ENCODE peak calls at places on chromosomes 11 and 22, in ten cellular contexts. L is mammary epithelial cell, Y is lower leg skin, B is astrocyte of the spinal cord, H is colonic mucosa, G is retinal pigment epithelial cell, U is epithelial cell of esophagus, D is left ventricle myocardium inferior, E is ascending aorta, N is coronary artery. M is an unnamed sample.

GRCh38 chr11:67615455-67616430 is 9.0 kb downstream of the NDUFV1 start:
- DNase-seq in L (no peak), Y (no peak), B (no peak), H (peak), G (no peak), U (peak), D (no peak), E (no peak), N (peak), M (peak)

GRCh38 chr11:69657456-69657910 is 16.5 kb downstream of the CCND1 start:
- DNase-seq in L (no peak), Y (peak), B (no peak), H (no peak), G (no peak), U (no peak), D (no peak), E (no peak), N (no peak), M (no peak)

GRCh38 chr22:28123989-28124766 is 205.1 kb upstream of the PITPNB start:
- DNase-seq in L (no peak), Y (no peak), B (no peak), H (no peak), G (no peak), U (peak), D (no peak), E (no peak), N (no peak), M (no peak)

GRCh38 chr11:129315781-129316579 is 59.7 kb upstream of the BARX2 start:
- DNase-seq in L (peak), Y (peak), B (no peak), H (peak), G (no peak), U (peak), D (no peak), E (no peak), N (no peak), M (no peak)

GRCh38 chr22:38758276-38758945 is 2.6 kb upstream of the SUN2 start:
- DNase-seq in L (no peak), Y (no peak), B (no peak), H (no peak), G (no peak), U (no peak), D (no peak), E (no peak), N (no peak), M (no peak)

GRCh38 chr22:29309332-29310064 is 3.0 kb downstream of the GAS2L1 start:
- DNase-seq in L (no peak), Y (peak), B (peak), H (peak), G (no peak), U (no peak), D (peak), E (no peak), N (peak), M (no peak)

GRCh38 chr11:127651888-127652221 is 651.3 kb upstream of the KIRREL3 start:
- DNase-seq in L (peak), Y (no peak), B (no peak), H (no peak), G (no peak), U (no peak), D (no peak), E (no peak), N (no peak), M (no peak)

GRCh38 chr11:122046846-122047245 is 69.2 kb downstream of the BLID start:
- DNase-seq in L (no peak), Y (no peak), B (peak), H (no peak), G (no peak), U (peak), D (no peak), E (no peak), N (peak), M (peak)

GRCh38 chr11:110712643-110713468 is 619 bp upstream of the ARHGAP20 start:
- DNase-seq in L (peak), Y (no peak), B (peak), H (peak), G (no peak), U (peak), D (no peak), E (no peak), N (peak), M (peak)

GRCh38 chr22:24506802-24507438 is 11.8 kb downstream of the UPB1 start:
- DNase-seq in L (no peak), Y (no peak), B (no peak), H (no peak), G (no peak), U (peak), D (no peak), E (no peak), N (no peak), M (peak)

GRCh38 chr11:1786466-1786865 is 22.7 kb upstream of the CTSD start:
- DNase-seq in L (no peak), Y (peak), B (no peak), H (no peak), G (peak), U (no peak), D (no peak), E (no peak), N (no peak), M (no peak)

GRCh38 chr11:57460756-57461749 is 725 bp downstream of the RTN4RL2 start:
- DNase-seq in L (no peak), Y (no peak), B (no peak), H (no peak), G (no peak), U (no peak), D (no peak), E (no peak), N (no peak), M (no peak)

GRCh38 chr22:31488988-31489617 is 539 bp downstream of the EIF4ENIF1 start:
- DNase-seq in L (peak), Y (peak), B (peak), H (peak), G (no peak), U (peak), D (peak), E (no peak), N (peak), M (no peak)

GRCh38 chr11:73327812-73328364 is 19.8 kb downstream of the ARHGEF17 start:
- DNase-seq in L (no peak), Y (no peak), B (no peak), H (no peak), G (no peak), U (no peak), D (no peak), E (no peak), N (no peak), M (no peak)

GRCh38 chr11:76025817-76026216 is 180.5 kb downstream of the WNT11 start:
- DNase-seq in L (no peak), Y (no peak), B (no peak), H (no peak), G (no peak), U (no peak), D (no peak), E (no peak), N (no peak), M (no peak)

GRCh38 chr11:64856382-64857227 is 12.2 kb upstream of the CDC42BPG start:
- DNase-seq in L (peak), Y (peak), B (peak), H (peak), G (no peak), U (peak), D (no peak), E (peak), N (peak), M (peak)

GRCh38 chr11:61342207-61342803 is 9.3 kb downstream of the TKFC start:
- DNase-seq in L (no peak), Y (peak), B (no peak), H (no peak), G (no peak), U (no peak), D (no peak), E (no peak), N (no peak), M (peak)

GRCh38 chr22:40193429-40194421 is 16.0 kb downstream of the TNRC6B start:
- DNase-seq in L (no peak), Y (peak), B (peak), H (no peak), G (no peak), U (peak), D (no peak), E (no peak), N (peak), M (peak)

GRCh38 chr11:46239801-46240061 is 37.7 kb upstream of the CREB3L1 start:
- DNase-seq in L (no peak), Y (no peak), B (peak), H (no peak), G (peak), U (peak), D (no peak), E (no peak), N (no peak), M (peak)

GRCh38 chr11:81644239-81644840 is 1089.3 kb downstream of the FAM181B start:
- DNase-seq in L (peak), Y (no peak), B (peak), H (no peak), G (no peak), U (peak), D (no peak), E (no peak), N (no peak), M (peak)

GRCh38 chr22:45101828-45102227 is 61.9 kb upstream of the NUP50 start:
- DNase-seq in L (peak), Y (peak), B (peak), H (peak), G (no peak), U (peak), D (peak), E (no peak), N (no peak), M (peak)

GRCh38 chr11:125343086-125343731 is 152.9 kb downstream of the FEZ1 start:
- DNase-seq in L (no peak), Y (no peak), B (no peak), H (no peak), G (no peak), U (no peak), D (no peak), E (no peak), N (no peak), M (no peak)

GRCh38 chr11:122209619-122210377 is 93.8 kb upstream of the BLID start:
- DNase-seq in L (no peak), Y (peak), B (peak), H (peak), G (peak), U (peak), D (peak), E (no peak), N (peak), M (peak)

GRCh38 chr22:48895341-48895740 is 932.3 kb downstream of the BRD1 start:
- DNase-seq in L (no peak), Y (no peak), B (no peak), H (peak), G (no peak), U (no peak), D (no peak), E (no peak), N (peak), M (no peak)

GRCh38 chr11:47391077-47391583 is 12.8 kb upstream of the SPI1 start:
- DNase-seq in L (no peak), Y (no peak), B (no peak), H (no peak), G (no peak), U (no peak), D (peak), E (no peak), N (no peak), M (no peak)

GRCh38 chr11:1784761-1785650 is 21.3 kb upstream of the CTSD start:
- DNase-seq in L (no peak), Y (peak), B (no peak), H (no peak), G (no peak), U (no peak), D (no peak), E (no peak), N (no peak), M (no peak)

GRCh38 chr11:419248-420005 is 4.6 kb upstream of the SIGIRR start:
- DNase-seq in L (no peak), Y (no peak), B (no peak), H (no peak), G (no peak), U (no peak), D (no peak), E (peak), N (no peak), M (no peak)

GRCh38 chr11:2942447-2942846 is 13.2 kb upstream of the PHLDA2 start:
- DNase-seq in L (no peak), Y (no peak), B (no peak), H (no peak), G (no peak), U (no peak), D (no peak), E (no peak), N (no peak), M (no peak)

GRCh38 chr11:69080361-69080973 is 31.7 kb downstream of the TPCN2 start:
- DNase-seq in L (peak), Y (no peak), B (peak), H (no peak), G (no peak), U (peak), D (no peak), E (no peak), N (no peak), M (peak)

GRCh38 chr11:12163181-12163841 is 52.9 kb downstream of the MICAL2 start:
- DNase-seq in L (peak), Y (peak), B (peak), H (peak), G (peak), U (peak), D (peak), E (no peak), N (peak), M (peak)

GRCh38 chr11:62264004-62264403 is 6.0 kb upstream of the SCGB2A2 start:
- DNase-seq in L (no peak), Y (no peak), B (peak), H (no peak), G (no peak), U (peak), D (no peak), E (no peak), N (no peak), M (peak)

GRCh38 chr11:66510271-66510989 is at the start of gene BBS1:
- DNase-seq in L (peak), Y (peak), B (peak), H (peak), G (peak), U (peak), D (peak), E (peak), N (peak), M (peak)

GRCh38 chr11:102177126-102177525 is 66.9 kb downstream of the YAP1 start:
- DNase-seq in L (no peak), Y (no peak), B (no peak), H (no peak), G (no peak), U (no peak), D (no peak), E (no peak), N (no peak), M (peak)

GRCh38 chr11:128691802-128692749 is 1.8 kb upstream of the FLI1 start:
- DNase-seq in L (no peak), Y (no peak), B (no peak), H (no peak), G (no peak), U (no peak), D (no peak), E (no peak), N (no peak), M (no peak)

GRCh38 chr11:94845622-94846021 is 77.5 kb downstream of the AMOTL1 start:
- DNase-seq in L (peak), Y (no peak), B (peak), H (no peak), G (no peak), U (peak), D (no peak), E (no peak), N (no peak), M (peak)

GRCh38 chr11:45678962-45679361 is 13.5 kb upstream of the CHST1 start:
- DNase-seq in L (no peak), Y (no peak), B (no peak), H (no peak), G (no peak), U (no peak), D (no peak), E (no peak), N (no peak), M (no peak)

GRCh38 chr22:31526275-31526674 is 29.9 kb downstream of the SFI1 start:
- DNase-seq in L (no peak), Y (peak), B (no peak), H (no peak), G (no peak), U (no peak), D (no peak), E (no peak), N (no peak), M (no peak)

GRCh38 chr22:31490496-31490925 is 869 bp upstream of the EIF4ENIF1 start:
- DNase-seq in L (peak), Y (peak), B (no peak), H (peak), G (peak), U (peak), D (peak), E (peak), N (no peak), M (peak)

GRCh38 chr11:119481667-119482400 is 58.9 kb upstream of the THY1 start:
- DNase-seq in L (no peak), Y (peak), B (no peak), H (no peak), G (no peak), U (no peak), D (no peak), E (no peak), N (peak), M (no peak)

GRCh38 chr11:119478711-119479285 is 55.8 kb upstream of the THY1 start:
- DNase-seq in L (no peak), Y (peak), B (no peak), H (no peak), G (no peak), U (no peak), D (no peak), E (no peak), N (no peak), M (no peak)

GRCh38 chr11:119480375-119481020 is 57.5 kb upstream of the THY1 start:
- DNase-seq in L (no peak), Y (peak), B (no peak), H (no peak), G (no peak), U (no peak), D (no peak), E (no peak), N (peak), M (no peak)

GRCh38 chr11:119481021-119481666 is 58.2 kb upstream of the THY1 start:
- DNase-seq in L (peak), Y (peak), B (peak), H (peak), G (no peak), U (peak), D (peak), E (peak), N (peak), M (peak)

GRCh38 chr11:119479685-119480275 is 56.8 kb upstream of the THY1 start:
- DNase-seq in L (peak), Y (peak), B (peak), H (no peak), G (no peak), U (peak), D (no peak), E (no peak), N (peak), M (peak)
- TF ChIP-seq CTCF in L (peak), Y (no peak), B (peak), H (no peak), G (peak), U (peak), D (peak), E (no peak), N (no peak), M (peak)

DNA sequence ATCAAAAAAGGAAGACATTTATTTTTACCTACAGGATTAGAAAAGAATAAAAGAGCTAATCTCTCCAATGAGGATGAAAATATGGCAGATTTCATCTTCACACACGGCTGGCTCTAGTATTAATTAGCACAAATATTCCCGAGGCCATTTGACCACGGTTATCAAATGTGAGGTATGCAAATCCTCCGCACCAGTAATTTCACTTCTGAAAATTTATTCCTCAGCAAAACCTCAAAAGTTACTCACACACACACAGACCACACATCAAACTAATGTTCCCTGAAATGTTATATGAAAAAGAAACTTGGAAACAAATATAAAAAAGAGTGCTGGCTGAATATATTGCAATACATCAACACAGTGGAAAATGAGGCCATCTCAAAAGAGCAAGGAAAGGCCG is 32.8 kb downstream of the CELSR1 start:
- DNase-seq in L (no peak), Y (no peak), B (no peak), H (no peak), G (no peak), U (no peak), D (no peak), E (no peak), N (no peak), M (no peak)
- H3K4me3 ChIP-seq in L (no peak), Y (no peak), B (no peak), H (no peak), G (no peak), U (no peak), D (no peak), E (no peak), N (no peak), M (no peak)

DNA sequence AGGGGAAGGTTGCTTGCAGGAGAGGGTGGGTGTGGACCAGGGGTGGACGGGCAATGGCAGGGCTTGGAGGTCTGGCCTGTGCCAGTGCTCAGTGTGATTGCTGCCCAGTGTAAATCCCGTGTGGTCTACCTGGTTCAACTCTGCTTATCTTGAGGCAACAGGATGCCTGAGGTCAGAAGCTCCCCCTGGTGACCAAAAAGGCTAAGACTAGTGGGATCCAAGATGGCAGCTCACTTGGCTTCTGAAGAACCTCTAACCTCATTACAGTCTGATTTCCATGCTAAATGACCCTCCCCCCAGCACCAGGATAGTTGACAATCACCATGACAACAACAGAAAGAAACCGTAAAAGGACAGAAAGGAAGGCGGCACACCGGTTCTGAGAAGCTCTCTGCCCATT is 398.3 kb downstream of the CTTN start:
- DNase-seq in L (no peak), Y (no peak), B (no peak), H (no peak), G (no peak), U (peak), D (no peak), E (no peak), N (no peak), M (no peak)
- TF ChIP-seq CTCF in L (peak), Y (no peak), B (peak), H (no peak), G (no peak), U (no peak), D (no peak), E (no peak), N (no peak), M (peak)

GRCh38 chr11:43737194-43737575 is 56.6 kb downstream of the HSD17B12 start:
- DNase-seq in L (no peak), Y (no peak), B (no peak), H (no peak), G (no peak), U (no peak), D (no peak), E (no peak), N (no peak), M (no peak)

GRCh38 chr11:43735931-43736330 is 55.4 kb downstream of the HSD17B12 start:
- DNase-seq in L (peak), Y (no peak), B (peak), H (no peak), G (no peak), U (no peak), D (no peak), E (no peak), N (no peak), M (peak)

GRCh38 chr11:43735115-43735514 is 54.6 kb downstream of the HSD17B12 start:
- DNase-seq in L (no peak), Y (no peak), B (no peak), H (no peak), G (no peak), U (no peak), D (no peak), E (no peak), N (no peak), M (no peak)

GRCh38 chr11:43736502-43737193 is 56.1 kb downstream of the HSD17B12 start:
- DNase-seq in L (peak), Y (no peak), B (peak), H (no peak), G (peak), U (peak), D (no peak), E (no peak), N (no peak), M (peak)

DNA sequence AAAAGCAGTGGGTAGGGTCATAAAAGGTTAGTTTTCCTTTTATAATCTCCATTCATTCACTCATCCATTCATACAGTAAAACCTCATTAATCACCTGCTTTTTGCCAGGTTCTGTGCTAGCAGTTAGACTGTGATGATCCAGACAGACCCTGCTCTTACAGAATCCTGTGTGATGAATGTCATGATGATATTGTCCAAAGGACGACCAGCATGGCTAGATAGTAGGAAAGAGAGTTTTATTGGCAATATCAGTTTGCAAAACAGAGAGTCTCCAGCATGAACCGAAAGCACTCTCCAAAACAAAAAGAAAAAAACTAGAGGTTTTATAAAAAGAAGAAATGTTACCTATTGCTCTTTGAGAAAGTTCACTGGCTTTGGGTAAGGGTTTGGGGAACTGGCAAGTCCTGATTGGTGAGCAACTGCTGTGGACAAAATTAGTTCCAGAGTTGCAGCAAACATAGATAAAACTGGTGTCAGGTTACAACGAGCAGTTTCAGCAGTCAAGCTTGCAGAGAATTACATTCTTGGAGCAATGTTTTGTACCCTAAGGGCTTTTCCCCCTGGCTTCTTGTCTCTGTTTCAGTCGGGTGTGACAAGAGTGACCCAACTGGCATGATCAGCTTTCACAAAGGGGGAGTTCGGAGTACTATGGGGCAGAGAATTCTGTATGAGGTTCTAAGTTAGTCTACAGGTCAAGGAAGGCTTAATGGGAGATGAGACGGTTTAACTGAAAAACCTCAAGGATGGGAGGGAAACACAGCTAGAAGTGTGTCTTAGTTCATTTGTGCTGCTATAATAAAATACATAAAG is 58.3 kb downstream of the HSD17B12 start:
- DNase-seq in L (peak), Y (no peak), B (peak), H (no peak), G (peak), U (peak), D (no peak), E (no peak), N (no peak), M (peak)
- H3K4me3 ChIP-seq in L (no peak), Y (no peak), B (no peak), H (no peak), G (no peak), U (no peak), D (peak), E (no peak), N (peak), M (no peak)

M was measured in fibroblast of mammary gland.